ENCODE peak calls at places on chromosome 13, in eight cellular contexts. L is NCI-H748 treated with DMSO at 0.1 percent for 48 hours, P is neural crest cell, W is osteoblast, F is HT-29, S is brain microvascular endothelial cell, X is ureter, Q is fibroblast of the conjunctiva. E is an unnamed sample.

GRCh38 chr13:101341464-101341863 is 74.8 kb downstream of the NALCN start:
- DNase-seq in P (no peak), F (no peak), W (no peak), S (no peak), L (no peak), Q (no peak), X (no peak), E (no peak)

GRCh38 chr13:46543307-46543706 is 9.7 kb upstream of the LRCH1 start:
- DNase-seq in P (no peak), W (no peak), S (no peak), F (no peak), L (no peak), X (no peak), Q (no peak), E (no peak)

GRCh38 chr13:25978961-25979360 is 72.9 kb downstream of the SHISA2 start:
- DNase-seq in P (no peak), L (no peak), W (no peak), F (no peak), S (no peak), Q (no peak), X (no peak), E (no peak)

GRCh38 chr13:46717275-46717674 is 79.7 kb downstream of the ESD start:
- DNase-seq in F (no peak), W (peak), S (no peak), X (no peak), Q (no peak), L (no peak), P (no peak), E (no peak)

GRCh38 chr13:80050252-80050651 is 290.7 kb downstream of the SPRY2 start:
- DNase-seq in F (no peak), P (no peak), W (no peak), X (no peak), S (no peak), Q (no peak), L (no peak), E (no peak)

GRCh38 chr13:50829896-50830295 is 13.6 kb downstream of the DLEU7 start:
- DNase-seq in L (no peak), X (no peak), W (no peak), P (no peak), Q (peak), S (no peak), F (no peak), E (no peak)

GRCh38 chr13:113616991-113617749 is 32.6 kb downstream of the TFDP1 start:
- DNase-seq in L (no peak), S (peak), Q (no peak), W (peak), X (no peak), F (no peak), P (no peak), E (peak)

GRCh38 chr13:102233566-102234208 is 168.2 kb downstream of the FGF14 start:
- DNase-seq in F (no peak), P (no peak), W (no peak), X (no peak), Q (no peak), S (no peak), L (peak), E (no peak)

GRCh38 chr13:36418022-36418805 is 14.1 kb upstream of the CCNA1 start:
- DNase-seq in P (no peak), X (no peak), Q (peak), F (no peak), L (no peak), S (peak), W (no peak), E (no peak)

GRCh38 chr13:27921421-27921960 is 1.7 kb downstream of the PDX1 start:
- DNase-seq in Q (no peak), P (no peak), L (peak), S (no peak), F (no peak), W (peak), X (no peak), E (no peak)

GRCh38 chr13:31016342-31017325 is 84.2 kb downstream of the TEX26 start:
- DNase-seq in X (no peak), W (no peak), F (no peak), S (no peak), Q (no peak), P (no peak), L (no peak), E (no peak)

GRCh38 chr13:34591163-34591562 is 350.9 kb upstream of the NBEA start:
- DNase-seq in F (no peak), W (no peak), L (no peak), Q (no peak), P (no peak), S (no peak), X (no peak), E (no peak)

GRCh38 chr13:97262058-97262457 is 39.9 kb downstream of the MBNL2 start:
- DNase-seq in X (no peak), W (no peak), P (no peak), L (no peak), F (no peak), Q (no peak), S (no peak), E (no peak)

GRCh38 chr13:90502143-90502542 is 845.3 kb upstream of the MIR17HG start:
- DNase-seq in Q (no peak), W (no peak), S (no peak), F (no peak), L (no peak), P (no peak), X (no peak), E (no peak)

GRCh38 chr13:31846182-31846938 is 107.0 kb downstream of the RXFP2 start:
- DNase-seq in Q (peak), X (peak), F (peak), L (peak), P (peak), W (peak), S (peak), E (peak)

GRCh38 chr13:100751826-100752225 is 77.2 kb upstream of the TMTC4 start:
- DNase-seq in W (no peak), L (no peak), S (no peak), P (no peak), F (no peak), X (no peak), Q (no peak), E (no peak)

GRCh38 chr13:60838581-60838980 is 441.6 kb downstream of the TDRD3 start:
- DNase-seq in P (no peak), L (no peak), W (no peak), X (no peak), Q (no peak), F (no peak), S (no peak), E (no peak)

GRCh38 chr13:64480206-64480605 is 2749.9 kb downstream of the PCDH9 start:
- DNase-seq in P (no peak), W (no peak), X (no peak), L (no peak), Q (no peak), S (no peak), F (no peak), E (no peak)

GRCh38 chr13:84315527-84315926 is 433.3 kb upstream of the SLITRK1 start:
- DNase-seq in X (no peak), P (no peak), L (peak), S (no peak), Q (no peak), W (no peak), F (no peak), E (no peak)

GRCh38 chr13:20174656-20175405 is 14.0 kb upstream of the GJA3 start:
- DNase-seq in Q (peak), L (peak), X (peak), S (peak), W (peak), P (no peak), F (peak), E (no peak)

GRCh38 chr13:38657191-38657590 is 29.7 kb upstream of the FREM2 start:
- DNase-seq in X (no peak), L (no peak), W (no peak), F (peak), P (no peak), Q (no peak), S (peak), E (no peak)

GRCh38 chr13:98937911-98938381 is 39.9 kb downstream of the DOCK9 start:
- DNase-seq in L (no peak), X (no peak), F (no peak), S (no peak), W (no peak), P (no peak), Q (no peak), E (peak)

GRCh38 chr13:99281811-99282263 is 23.7 kb upstream of the GPR18 start:
- DNase-seq in S (no peak), L (no peak), X (peak), F (no peak), W (peak), P (no peak), Q (peak), E (no peak)